ENCODE peak calls at places on chromosomes 3 and 15, in seven cellular contexts. F, N, U, M, R, C and E are unnamed samples.
A peak's percentile ranks its signal among the peaks of the same experiment; 100 is the strongest.

GRCh38 chr15:25684521-25685215 is 178.5 kb downstream of the ATP10A start:
- DNase-seq in F (peak; percentile 80), N (no peak), U (peak; percentile 42), M (no peak), R (no peak), C (peak; percentile 63), E (no peak)

GRCh38 chr3:157160652-157161480 is 919 bp upstream of the CCNL1 start:
- DNase-seq in F (peak; percentile 94), N (no peak), U (peak; percentile 68), M (peak; percentile 55), R (no peak), C (peak; percentile 99), E (peak; percentile 98)

GRCh38 chr3:51373658-51374421 is 11.3 kb upstream of the MANF start:
- DNase-seq in F (no peak), N (no peak), U (no peak), M (no peak), R (no peak), C (no peak), E (no peak)

GRCh38 chr3:120894285-120894684 is 13.7 kb upstream of the STXBP5L start:
- DNase-seq in F (no peak), N (no peak), U (no peak), M (no peak), R (no peak), C (peak; percentile 5), E (no peak)

GRCh38 chr3:196149375-196149774 is 61.8 kb downstream of the ZDHHC19 start:
- DNase-seq in F (peak; percentile 36), N (no peak), U (no peak), M (no peak), R (no peak), C (no peak), E (no peak)

GRCh38 chr3:20066848-20067617 is 26.8 kb downstream of the KAT2B start:
- DNase-seq in F (no peak), N (no peak), U (no peak), M (no peak), R (no peak), C (peak; percentile 77), E (no peak)

GRCh38 chr15:58958811-58959210 is 25.3 kb upstream of the SLTM start:
- DNase-seq in F (no peak), N (no peak), U (no peak), M (no peak), R (no peak), C (no peak), E (no peak)

GRCh38 chr3:138916824-138917223 is 30.1 kb downstream of the FOXL2 start:
- DNase-seq in F (no peak), N (no peak), U (no peak), M (no peak), R (no peak), C (peak; percentile 43), E (no peak)

GRCh38 chr3:195286115-195286872 is 15.3 kb upstream of the XXYLT1 start:
- DNase-seq in F (peak; percentile 88), N (no peak), U (no peak), M (no peak), R (no peak), C (no peak), E (peak; percentile 56)

GRCh38 chr3:108489776-108490175 is 20.6 kb downstream of the MYH15 start:
- DNase-seq in F (peak; percentile 51), N (peak; percentile 64), U (peak; percentile 66), M (peak; percentile 34), R (no peak), C (peak; percentile 84), E (peak; percentile 65)

GRCh38 chr3:112084980-112085697 is 1.1 kb upstream of the C3orf52 start:
- DNase-seq in F (no peak), N (no peak), U (peak; percentile 75), M (no peak), R (no peak), C (peak; percentile 50), E (no peak)

GRCh38 chr3:33061782-33062181 is 35.2 kb downstream of the GLB1 start:
- DNase-seq in F (peak; percentile 83), N (no peak), U (peak; percentile 19), M (no peak), R (no peak), C (no peak), E (peak; percentile 44)

GRCh38 chr3:52714335-52715302 is 8.7 kb downstream of the SPCS1 start:
- DNase-seq in F (no peak), N (peak; percentile 23), U (peak; percentile 86), M (peak; percentile 98), R (peak; percentile 96), C (no peak), E (no peak)

GRCh38 chr3:197796087-197796486 is 5.0 kb downstream of the LRCH3 start:
- DNase-seq in F (no peak), N (no peak), U (no peak), M (no peak), R (no peak), C (peak; percentile 28), E (no peak)

GRCh38 chr3:138089091-138089490 is 26.3 kb downstream of the DZIP1L start:
- DNase-seq in F (peak; percentile 80), N (no peak), U (no peak), M (no peak), R (no peak), C (peak; percentile 92), E (no peak)

GRCh38 chr15:49741721-49742120 is 120.9 kb downstream of the DTWD1 start:
- DNase-seq in F (no peak), N (no peak), U (no peak), M (no peak), R (no peak), C (no peak), E (no peak)

GRCh38 chr15:73695773-73696640 is 11.8 kb downstream of the CD276 start:
- DNase-seq in F (no peak), N (no peak), U (no peak), M (no peak), R (no peak), C (no peak), E (no peak)

GRCh38 chr15:72227192-72227586 is 3.8 kb downstream of the PKM start:
- DNase-seq in F (peak; percentile 91), N (no peak), U (peak; percentile 16), M (no peak), R (no peak), C (peak; percentile 80), E (peak; percentile 87)

GRCh38 chr3:189337672-189338071 is 165.9 kb downstream of the TPRG1 start:
- DNase-seq in F (no peak), N (no peak), U (peak; percentile 66), M (no peak), R (no peak), C (peak; percentile 62), E (no peak)

GRCh38 chr3:1235526-1236120 is 142.8 kb downstream of the CNTN6 start:
- DNase-seq in F (no peak), N (no peak), U (peak; percentile 74), M (peak; percentile 31), R (no peak), C (no peak), E (no peak)

GRCh38 chr15:63893866-63894661 is 60.3 kb upstream of the HERC1 start:
- DNase-seq in F (no peak), N (no peak), U (no peak), M (no peak), R (no peak), C (no peak), E (no peak)
- H3K23ac ChIP-seq in F (no peak overlapping the region), N (no peak overlapping the region), U (no peak overlapping the region), M (no peak overlapping the region), R (no peak overlapping the region), C (no peak overlapping the region), E (no peak overlapping the region)

DNA sequence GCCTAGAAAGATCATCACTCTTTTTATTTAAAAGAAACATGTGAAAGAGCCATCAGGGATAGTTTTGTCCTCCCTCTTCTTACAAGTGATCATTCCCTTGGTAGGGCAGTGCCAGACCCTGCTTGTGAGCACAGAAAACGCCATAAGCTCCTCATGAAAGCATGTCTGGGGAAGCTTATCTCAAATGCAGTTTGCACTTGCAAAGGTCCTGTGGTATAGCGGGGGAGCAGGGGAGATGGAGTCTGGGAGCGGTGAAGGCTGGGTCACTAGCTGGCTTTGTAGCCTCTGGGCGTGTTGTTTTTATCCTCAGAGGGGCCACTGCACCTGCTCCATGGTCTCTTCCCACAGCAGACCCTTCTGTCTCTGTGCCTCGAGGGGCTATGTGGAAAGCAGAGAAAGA is 141.9 kb downstream of the IGF1R start:
- DNase-seq in F (no peak), N (no peak), U (no peak), M (no peak), R (no peak), C (no peak), E (no peak)
- H3K4me2 ChIP-seq in F (no peak overlapping the region), N (no peak overlapping the region), U (no peak overlapping the region), M (no peak overlapping the region), R (no peak overlapping the region), C (no peak overlapping the region), E (no peak overlapping the region)

DNA sequence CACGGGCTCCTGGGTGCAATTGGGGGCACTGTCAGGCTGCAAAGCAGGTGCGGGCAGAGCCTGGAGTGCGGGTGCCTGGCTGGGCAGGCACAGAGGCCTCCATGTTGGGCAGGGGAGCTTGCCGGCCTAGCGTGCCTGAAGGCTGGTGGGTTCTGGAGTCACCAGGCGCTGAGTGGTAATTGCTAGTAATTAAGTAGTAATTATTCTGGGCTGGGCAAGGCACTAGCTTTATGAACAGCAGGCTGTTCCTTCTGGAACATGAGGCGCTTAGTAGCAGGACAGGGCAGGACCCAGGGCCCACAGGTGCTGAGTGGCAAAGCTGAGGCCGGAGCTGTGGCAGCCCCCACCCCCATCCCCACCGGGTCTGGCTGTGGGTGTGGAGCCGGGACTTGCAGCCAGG is 25.3 kb downstream of the PLXNA1 start:
- DNase-seq in F (no peak), N (no peak), U (no peak), M (no peak), R (no peak), C (no peak), E (no peak)
- H3K23ac ChIP-seq in F (no peak overlapping the region), N (peak overlapping the region; percentile 66), U (no peak overlapping the region), M (no peak overlapping the region), R (no peak overlapping the region), C (no peak overlapping the region), E (no peak overlapping the region)

DNA sequence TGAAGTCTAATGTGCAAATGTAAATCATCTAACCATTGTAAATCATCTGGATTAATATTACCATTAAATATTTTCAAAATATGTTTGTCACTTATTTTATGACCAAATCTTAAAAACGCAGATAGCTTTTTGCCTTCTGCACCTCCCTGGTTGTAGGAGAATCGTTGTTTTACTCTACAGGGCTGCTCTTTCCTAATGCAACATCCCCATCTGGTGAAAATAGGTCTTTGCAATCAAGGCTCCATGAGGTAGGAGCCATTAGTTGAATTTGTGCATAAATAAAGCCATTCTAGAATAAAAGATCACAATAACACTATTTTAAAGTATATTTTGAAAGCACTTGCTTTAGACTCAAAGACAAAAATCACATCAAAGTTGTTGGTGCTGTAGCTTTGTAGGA is 535.6 kb upstream of the AGTR1 start:
- DNase-seq in F (no peak), N (no peak), U (peak; percentile 27), M (no peak), R (no peak), C (no peak), E (no peak)
- H3K4me2 ChIP-seq in F (no peak overlapping the region), N (no peak overlapping the region), U (no peak overlapping the region), M (no peak overlapping the region), R (no peak overlapping the region), C (no peak overlapping the region), E (no peak overlapping the region)

GRCh38 chr15:76298986-76299385 is 12.3 kb downstream of the ETFA start:
- DNase-seq in F (no peak), N (no peak), U (no peak), M (no peak), R (no peak), C (no peak), E (no peak)
- H3K23ac ChIP-seq in F (no peak overlapping the region), N (no peak overlapping the region), U (no peak overlapping the region), M (no peak overlapping the region), R (no peak overlapping the region), C (no peak overlapping the region), E (no peak overlapping the region)

GRCh38 chr15:81327526-81327925 is 3.6 kb upstream of the STARD5 start:
- DNase-seq in F (peak; percentile 91), N (no peak), U (no peak), M (no peak), R (no peak), C (peak; percentile 72), E (peak; percentile 75)
- H3K4me2 ChIP-seq in F (peak overlapping the region; percentile 62), N (no peak overlapping the region), U (no peak overlapping the region), M (no peak overlapping the region), R (no peak overlapping the region), C (no peak overlapping the region), E (no peak overlapping the region)